ENCODE peak calls at places on chromosomes 7 and 10, in four cellular contexts. P is cardiac muscle cell, B is psoas muscle, C is hippocampal formation. V is an unnamed sample.

GRCh38 chr10:1287493-1288480 is 231.6 kb downstream of the WDR37 start:
- DNase-seq in B (no peak), P (no peak), C (no peak), V (peak)

GRCh38 chr10:132304756-132305509 is 2.8 kb downstream of the STK32C start:
- DNase-seq in C (no peak), B (no peak), P (no peak), V (peak)

GRCh38 chr10:15333909-15334649 is 37.0 kb downstream of the FAM171A1 start:
- DNase-seq in C (no peak), B (no peak), P (no peak), V (peak)

GRCh38 chr7:103912906-103913610 is 76.4 kb downstream of the RELN start:
- DNase-seq in B (no peak), C (no peak), P (no peak), V (no peak)

GRCh38 chr10:29238531-29239080 is 50.3 kb upstream of the LYZL1 start:
- DNase-seq in P (no peak), B (no peak), C (no peak), V (no peak)

GRCh38 chr10:45470098-45471012 is 96.3 kb downstream of the ALOX5 start:
- DNase-seq in C (no peak), P (peak), B (no peak), V (no peak)

GRCh38 chr7:25069900-25070443 is 55.1 kb downstream of the CYCS start:
- DNase-seq in P (peak), C (peak), B (peak), V (no peak)

GRCh38 chr10:113028393-113029054 is 78.5 kb downstream of the TCF7L2 start:
- DNase-seq in B (no peak), C (peak), P (no peak), V (no peak)

GRCh38 chr7:137990251-137990901 is 11.5 kb downstream of the CREB3L2 start:
- DNase-seq in P (peak), B (no peak), C (no peak), V (no peak)

GRCh38 chr7:26202019-26202985 is 757 bp downstream of the CBX3 start:
- DNase-seq in P (no peak), B (peak), C (peak), V (peak)

GRCh38 chr7:19744075-19744474 is 29.3 kb downstream of the TMEM196 start:
- DNase-seq in P (no peak), B (no peak), C (no peak), V (no peak)

GRCh38 chr10:69332278-69333010 is 54.1 kb downstream of the HK1 start:
- DNase-seq in C (no peak), P (peak), B (no peak), V (no peak)

GRCh38 chr7:64098-64521 is 128.3 kb upstream of the FAM20C start:
- DNase-seq in P (peak), B (peak), C (peak), V (no peak)

GRCh38 chr10:110818311-110819257 is 53.1 kb upstream of the PDCD4 start:
- DNase-seq in C (no peak), P (no peak), B (no peak), V (no peak)

GRCh38 chr10:33376976-33377657 is 42.6 kb upstream of the NRP1 start:
- DNase-seq in B (no peak), C (peak), P (peak), V (no peak)

GRCh38 chr7:124009321-124009720 is 23.5 kb downstream of the TMEM229A start:
- DNase-seq in P (no peak), B (no peak), C (no peak), V (no peak)

GRCh38 chr7:86574006-86574405 is 69.7 kb upstream of the GRM3 start:
- DNase-seq in C (no peak), B (no peak), P (no peak), V (no peak)

GRCh38 chr7:94003446-94004023 is 620 bp downstream of the BET1 start:
- DNase-seq in C (no peak), B (no peak), P (peak), V (no peak)

GRCh38 chr10:24894309-24894708 is 58.1 kb downstream of the PRTFDC1 start:
- DNase-seq in C (no peak), P (peak), B (no peak), V (no peak)

GRCh38 chr7:44689427-44689826 is 59.2 kb upstream of the ZMIZ2 start:
- DNase-seq in B (no peak), P (no peak), C (no peak), V (no peak)

GRCh38 chr7:32479574-32480200 is 10.5 kb downstream of the LSM5 start:
- DNase-seq in P (peak), B (no peak), C (peak), V (no peak)

GRCh38 chr7:98963305-98963704 is 85.0 kb downstream of the TRRAP start:
- DNase-seq in P (no peak), C (no peak), B (no peak), V (no peak)

GRCh38 chr10:99548041-99548530 is 15.3 kb downstream of the NKX2-3 start:
- DNase-seq in C (no peak), P (peak), B (no peak), V (no peak)

GRCh38 chr7:45240187-45240776 is 82.7 kb downstream of the RAMP3 start:
- DNase-seq in P (no peak), C (no peak), B (no peak), V (no peak)

GRCh38 chr10:68471586-68472408 is at the start of gene DNA2:
- DNase-seq in C (no peak), B (peak), P (peak), V (peak)

GRCh38 chr10:42952358-42952757 is 124.5 kb upstream of the RET start:
- DNase-seq in C (no peak), P (no peak), B (peak), V (peak)

GRCh38 chr10:113241966-113242365 is 291.9 kb downstream of the TCF7L2 start:
- DNase-seq in P (no peak), C (no peak), B (no peak), V (no peak)

GRCh38 chr10:86899670-86900276 is 57.6 kb downstream of the MMRN2 start:
- DNase-seq in P (peak), B (peak), C (peak), V (peak)

V was measured in lower leg skin.